ENCODE peak calls at places on chromosomes 16 and 17, in seven cellular contexts. One of them, this sample, is unnamed.

GRCh38 chr16:67177743-67178699 is 5.7 kb downstream of the MATCAP1 start:
- DNase-seq in NB4: peak
- DNase-seq in caudate nucleus: peak
- DNase-seq in H54: no peak
- DNase-seq in cardiac muscle cell: peak
- DNase-seq in activated CD4-positive, CD25-positive, alpha-beta regulatory T cell: no peak
- DNase-seq in GM10248: no peak
- DNase-seq in this sample: no peak

GRCh38 chr17:73748521-73748920 is 104.3 kb upstream of the SDK2 start:
- DNase-seq in caudate nucleus: no peak
- DNase-seq in NB4: no peak
- DNase-seq in GM10248: no peak
- DNase-seq in cardiac muscle cell: no peak
- DNase-seq in activated CD4-positive, CD25-positive, alpha-beta regulatory T cell: no peak
- DNase-seq in H54: no peak
- DNase-seq in this sample: no peak

GRCh38 chr17:74118504-74118903 is 85.0 kb upstream of the RPL38 start:
- DNase-seq in H54: no peak
- DNase-seq in GM10248: no peak
- DNase-seq in activated CD4-positive, CD25-positive, alpha-beta regulatory T cell: no peak
- DNase-seq in cardiac muscle cell: peak
- DNase-seq in NB4: no peak
- DNase-seq in caudate nucleus: no peak
- DNase-seq in this sample: no peak

GRCh38 chr17:67272312-67273050 is 27.5 kb upstream of the HELZ start:
- DNase-seq in activated CD4-positive, CD25-positive, alpha-beta regulatory T cell: no peak
- DNase-seq in NB4: peak
- DNase-seq in cardiac muscle cell: peak
- DNase-seq in H54: no peak
- DNase-seq in caudate nucleus: no peak
- DNase-seq in GM10248: no peak
- DNase-seq in this sample: no peak

GRCh38 chr17:550041-550398 is 164.6 kb downstream of the VPS53 start:
- DNase-seq in GM10248: no peak
- DNase-seq in caudate nucleus: no peak
- DNase-seq in NB4: no peak
- DNase-seq in activated CD4-positive, CD25-positive, alpha-beta regulatory T cell: no peak
- DNase-seq in cardiac muscle cell: no peak
- DNase-seq in H54: peak
- DNase-seq in this sample: no peak

GRCh38 chr16:74633686-74634085 is 26.8 kb upstream of the GLG1 start:
- DNase-seq in GM10248: no peak
- DNase-seq in caudate nucleus: no peak
- DNase-seq in H54: no peak
- DNase-seq in NB4: no peak
- DNase-seq in cardiac muscle cell: no peak
- DNase-seq in activated CD4-positive, CD25-positive, alpha-beta regulatory T cell: no peak
- DNase-seq in this sample: no peak

GRCh38 chr17:34827008-34827407 is 134.3 kb downstream of the CCT6B start:
- DNase-seq in cardiac muscle cell: no peak
- DNase-seq in activated CD4-positive, CD25-positive, alpha-beta regulatory T cell: no peak
- DNase-seq in caudate nucleus: no peak
- DNase-seq in H54: no peak
- DNase-seq in GM10248: no peak
- DNase-seq in NB4: no peak
- DNase-seq in this sample: no peak

GRCh38 chr16:30491229-30491628 is 18.7 kb downstream of the ITGAL start:
- DNase-seq in GM10248: no peak
- DNase-seq in caudate nucleus: no peak
- DNase-seq in H54: no peak
- DNase-seq in cardiac muscle cell: no peak
- DNase-seq in activated CD4-positive, CD25-positive, alpha-beta regulatory T cell: no peak
- DNase-seq in NB4: no peak
- DNase-seq in this sample: no peak

GRCh38 chr16:2911580-2912329 is at the start of gene FLYWCH1:
- DNase-seq in NB4: peak
- DNase-seq in H54: peak
- DNase-seq in cardiac muscle cell: peak
- DNase-seq in GM10248: peak
- DNase-seq in caudate nucleus: peak
- DNase-seq in activated CD4-positive, CD25-positive, alpha-beta regulatory T cell: peak
- DNase-seq in this sample: peak

GRCh38 chr17:34675605-34676004 is 96.2 kb downstream of the TMEM132E start:
- DNase-seq in activated CD4-positive, CD25-positive, alpha-beta regulatory T cell: no peak
- DNase-seq in caudate nucleus: no peak
- DNase-seq in GM10248: peak
- DNase-seq in NB4: no peak
- DNase-seq in cardiac muscle cell: no peak
- DNase-seq in H54: no peak
- DNase-seq in this sample: no peak

GRCh38 chr17:68581863-68582645 is 19.1 kb downstream of the FAM20A start:
- DNase-seq in cardiac muscle cell: no peak
- DNase-seq in H54: no peak
- DNase-seq in caudate nucleus: no peak
- DNase-seq in activated CD4-positive, CD25-positive, alpha-beta regulatory T cell: no peak
- DNase-seq in NB4: no peak
- DNase-seq in GM10248: no peak
- DNase-seq in this sample: no peak

GRCh38 chr17:41308251-41308917 is 725 bp downstream of the KRTAP16-1 start:
- DNase-seq in cardiac muscle cell: no peak
- DNase-seq in caudate nucleus: no peak
- DNase-seq in H54: no peak
- DNase-seq in activated CD4-positive, CD25-positive, alpha-beta regulatory T cell: no peak
- DNase-seq in NB4: peak
- DNase-seq in GM10248: no peak
- DNase-seq in this sample: no peak

GRCh38 chr17:68033636-68034451 is 1.7 kb upstream of the KPNA2 start:
- DNase-seq in H54: peak
- DNase-seq in activated CD4-positive, CD25-positive, alpha-beta regulatory T cell: no peak
- DNase-seq in caudate nucleus: no peak
- DNase-seq in cardiac muscle cell: peak
- DNase-seq in NB4: peak
- DNase-seq in GM10248: no peak
- DNase-seq in this sample: peak

GRCh38 chr16:1080801-1081733 is 8.5 kb downstream of the SSTR5 start:
- DNase-seq in NB4: no peak
- DNase-seq in GM10248: no peak
- DNase-seq in activated CD4-positive, CD25-positive, alpha-beta regulatory T cell: no peak
- DNase-seq in caudate nucleus: no peak
- DNase-seq in H54: no peak
- DNase-seq in cardiac muscle cell: no peak
- DNase-seq in this sample: no peak

GRCh38 chr17:50269477-50270429 is 4.5 kb upstream of the TMEM92 start:
- DNase-seq in activated CD4-positive, CD25-positive, alpha-beta regulatory T cell: peak
- DNase-seq in NB4: peak
- DNase-seq in GM10248: peak
- DNase-seq in H54: peak
- DNase-seq in cardiac muscle cell: peak
- DNase-seq in caudate nucleus: no peak
- DNase-seq in this sample: peak

GRCh38 chr16:53456625-53457024 is 22.4 kb downstream of the RBL2 start:
- DNase-seq in NB4: peak
- DNase-seq in activated CD4-positive, CD25-positive, alpha-beta regulatory T cell: no peak
- DNase-seq in GM10248: no peak
- DNase-seq in caudate nucleus: no peak
- DNase-seq in H54: no peak
- DNase-seq in cardiac muscle cell: no peak
- DNase-seq in this sample: no peak

GRCh38 chr16:20568404-20568803 is 7.8 kb downstream of the ACSM2B start:
- DNase-seq in cardiac muscle cell: no peak
- DNase-seq in NB4: no peak
- DNase-seq in H54: no peak
- DNase-seq in caudate nucleus: no peak
- DNase-seq in activated CD4-positive, CD25-positive, alpha-beta regulatory T cell: no peak
- DNase-seq in GM10248: no peak
- DNase-seq in this sample: no peak

GRCh38 chr16:85104821-85105391 is 7.4 kb downstream of the CIBAR2 start:
- DNase-seq in activated CD4-positive, CD25-positive, alpha-beta regulatory T cell: no peak
- DNase-seq in caudate nucleus: no peak
- DNase-seq in GM10248: peak
- DNase-seq in cardiac muscle cell: no peak
- DNase-seq in H54: no peak
- DNase-seq in NB4: peak
- DNase-seq in this sample: no peak

GRCh38 chr16:17299790-17300189 is 171.0 kb downstream of the XYLT1 start:
- DNase-seq in GM10248: no peak
- DNase-seq in H54: no peak
- DNase-seq in NB4: no peak
- DNase-seq in caudate nucleus: no peak
- DNase-seq in cardiac muscle cell: no peak
- DNase-seq in activated CD4-positive, CD25-positive, alpha-beta regulatory T cell: no peak
- DNase-seq in this sample: no peak

GRCh38 chr17:64506201-64506575 is at the start of gene DDX5:
- DNase-seq in cardiac muscle cell: peak
- DNase-seq in NB4: no peak
- DNase-seq in GM10248: peak
- DNase-seq in H54: peak
- DNase-seq in caudate nucleus: peak
- DNase-seq in activated CD4-positive, CD25-positive, alpha-beta regulatory T cell: peak
- DNase-seq in this sample: peak

GRCh38 chr17:72116692-72117469 is 3.9 kb upstream of the SOX9 start:
- DNase-seq in activated CD4-positive, CD25-positive, alpha-beta regulatory T cell: no peak
- DNase-seq in H54: no peak
- DNase-seq in GM10248: no peak
- DNase-seq in NB4: no peak
- DNase-seq in cardiac muscle cell: peak
- DNase-seq in caudate nucleus: no peak
- DNase-seq in this sample: no peak

GRCh38 chr17:35082073-35082657 is 18.7 kb upstream of the RFFL start:
- DNase-seq in NB4: no peak
- DNase-seq in H54: peak
- DNase-seq in caudate nucleus: no peak
- DNase-seq in activated CD4-positive, CD25-positive, alpha-beta regulatory T cell: no peak
- DNase-seq in cardiac muscle cell: peak
- DNase-seq in GM10248: no peak
- DNase-seq in this sample: peak

GRCh38 chr17:45243750-45244149 is 18.1 kb downstream of the SPATA32 start:
- DNase-seq in NB4: no peak
- DNase-seq in activated CD4-positive, CD25-positive, alpha-beta regulatory T cell: no peak
- DNase-seq in cardiac muscle cell: no peak
- DNase-seq in H54: no peak
- DNase-seq in GM10248: no peak
- DNase-seq in caudate nucleus: no peak
- DNase-seq in this sample: no peak